ENCODE peak calls at places on chromosomes 2 and 18, in six cellular contexts. N is thoracic aorta, Q is GM23338, S is esophagus squamous epithelium, C is AG04450, X is A549. K is an unnamed sample.

GRCh38 chr2:179251865-179252264 is 12.8 kb downstream of the SESTD1 start:
- DNase-seq in S (no peak), C (no peak), Q (no peak), X (no peak), N (no peak), K (no peak)

GRCh38 chr2:214019229-214019972 is 391.5 kb upstream of the VWC2L start:
- DNase-seq in N (peak; percentile 52), C (peak; percentile 79), Q (no peak), X (peak; percentile 87), S (no peak), K (no peak)

GRCh38 chr2:86336350-86337234 is 834 bp downstream of the REEP1 start:
- DNase-seq in N (no peak), X (no peak), C (no peak), S (no peak), Q (peak; percentile 54), K (peak; percentile 22)

GRCh38 chr2:98086491-98087446 is at the start of gene VWA3B:
- DNase-seq in X (peak; percentile 60), N (no peak), C (no peak), Q (peak; percentile 94), S (no peak), K (peak; percentile 67)

GRCh38 chr2:8743261-8743660 is 61.4 kb downstream of the ID2 start:
- DNase-seq in C (no peak), S (no peak), Q (no peak), X (no peak), N (no peak), K (no peak)

GRCh38 chr2:239833728-239834109 is 191.4 kb downstream of the NDUFA10 start:
- DNase-seq in Q (no peak), S (no peak), N (no peak), C (no peak), X (no peak), K (peak; percentile 4)

GRCh38 chr2:96073170-96073775 is 38.6 kb upstream of the GPAT2 start:
- DNase-seq in X (no peak), N (no peak), Q (no peak), C (no peak), S (no peak), K (no peak)

GRCh38 chr2:234288974-234289455 is 207.9 kb downstream of the ARL4C start:
- DNase-seq in S (no peak), C (no peak), N (peak; percentile 17), X (peak; percentile 70), Q (peak; percentile 76), K (peak; percentile 53)

GRCh38 chr2:118726821-118727220 is 120.6 kb downstream of the EN1 start:
- DNase-seq in X (no peak), C (no peak), Q (no peak), S (no peak), N (no peak), K (no peak)

GRCh38 chr2:32772623-32773221 is 144.9 kb downstream of the TTC27 start:
- DNase-seq in N (no peak), C (peak; percentile 23), Q (peak; percentile 80), S (no peak), X (peak; percentile 62), K (peak; percentile 10)

GRCh38 chr2:157903051-157903625 is 27.0 kb upstream of the ACVR1 start:
- DNase-seq in X (no peak), S (no peak), C (no peak), N (no peak), Q (no peak), K (no peak)

GRCh38 chr18:54392621-54393023 is 34.9 kb downstream of the C18orf54 start:
- DNase-seq in S (no peak), Q (peak; percentile 86), C (peak; percentile 34), N (no peak), X (peak; percentile 52), K (no peak)

GRCh38 chr2:240170354-240170735 is 29.9 kb upstream of the OTOS start:
- DNase-seq in N (no peak), Q (no peak), S (no peak), X (no peak), C (no peak), K (no peak)

GRCh38 chr2:1162768-1163584 is 212.3 kb downstream of the SNTG2 start:
- DNase-seq in C (no peak), N (no peak), Q (no peak), X (no peak), S (no peak), K (no peak)

GRCh38 chr2:46229134-46230063 is 67.8 kb upstream of the EPAS1 start:
- DNase-seq in S (no peak), N (no peak), Q (peak; percentile 65), C (no peak), X (peak; percentile 93), K (no peak)

GRCh38 chr2:120892967-120893667 is 157.4 kb downstream of the GLI2 start:
- DNase-seq in S (no peak), X (no peak), Q (no peak), N (no peak), C (peak; percentile 33), K (no peak)

GRCh38 chr18:35121531-35121930 is 80.3 kb downstream of the MAPRE2 start:
- DNase-seq in Q (no peak), X (no peak), C (no peak), N (no peak), S (no peak), K (no peak)

GRCh38 chr2:204492417-204492816 is 52.9 kb upstream of the PARD3B start:
- DNase-seq in X (no peak), Q (no peak), N (no peak), S (no peak), C (no peak), K (no peak)

GRCh38 chr2:46010925-46011490 is 286.2 kb upstream of the EPAS1 start:
- DNase-seq in S (no peak), Q (peak; percentile 66), N (no peak), C (no peak), X (peak; percentile 62), K (no peak)

GRCh38 chr2:192146069-192147006 is 48.4 kb downstream of the TMEFF2 start:
- DNase-seq in C (no peak), N (no peak), Q (no peak), X (peak; percentile 18), S (no peak), K (no peak)

GRCh38 chr18:21242141-21243040 is at the start of gene GREB1L:
- DNase-seq in N (no peak), Q (peak; percentile 80), C (no peak), S (no peak), X (peak; percentile 55), K (peak; percentile 74)

GRCh38 chr18:11502368-11502767 is 107.0 kb upstream of the SLC35G4 start:
- DNase-seq in S (no peak), N (no peak), X (no peak), C (peak; percentile 20), Q (no peak), K (no peak)

GRCh38 chr2:127670055-127670956 is 5.0 kb downstream of the LIMS2 start:
- DNase-seq in Q (no peak), N (no peak), S (no peak), C (no peak), X (no peak), K (no peak)

GRCh38 chr2:38960609-38961320 is 71.1 kb downstream of the ARHGEF33 start:
- DNase-seq in N (no peak), Q (no peak), X (no peak), C (no peak), S (no peak), K (no peak)

GRCh38 chr2:197309369-197310231 is 980 bp downstream of the ANKRD44 start:
- DNase-seq in N (no peak), C (no peak), Q (peak; percentile 63), S (no peak), X (no peak), K (peak; percentile 12)

GRCh38 chr2:143525536-143525935 is 396.3 kb downstream of the ARHGAP15 start:
- DNase-seq in N (no peak), X (no peak), S (no peak), C (no peak), Q (no peak), K (no peak)

GRCh38 chr18:36294031-36294430 is 3.5 kb upstream of the FHOD3 start:
- DNase-seq in N (no peak), Q (no peak), S (no peak), C (no peak), X (no peak), K (no peak)
- TF ChIP-seq CTCF in N (no peak), Q (no peak), S (no peak), C (no peak), X (no peak), K (no peak)

DNA sequence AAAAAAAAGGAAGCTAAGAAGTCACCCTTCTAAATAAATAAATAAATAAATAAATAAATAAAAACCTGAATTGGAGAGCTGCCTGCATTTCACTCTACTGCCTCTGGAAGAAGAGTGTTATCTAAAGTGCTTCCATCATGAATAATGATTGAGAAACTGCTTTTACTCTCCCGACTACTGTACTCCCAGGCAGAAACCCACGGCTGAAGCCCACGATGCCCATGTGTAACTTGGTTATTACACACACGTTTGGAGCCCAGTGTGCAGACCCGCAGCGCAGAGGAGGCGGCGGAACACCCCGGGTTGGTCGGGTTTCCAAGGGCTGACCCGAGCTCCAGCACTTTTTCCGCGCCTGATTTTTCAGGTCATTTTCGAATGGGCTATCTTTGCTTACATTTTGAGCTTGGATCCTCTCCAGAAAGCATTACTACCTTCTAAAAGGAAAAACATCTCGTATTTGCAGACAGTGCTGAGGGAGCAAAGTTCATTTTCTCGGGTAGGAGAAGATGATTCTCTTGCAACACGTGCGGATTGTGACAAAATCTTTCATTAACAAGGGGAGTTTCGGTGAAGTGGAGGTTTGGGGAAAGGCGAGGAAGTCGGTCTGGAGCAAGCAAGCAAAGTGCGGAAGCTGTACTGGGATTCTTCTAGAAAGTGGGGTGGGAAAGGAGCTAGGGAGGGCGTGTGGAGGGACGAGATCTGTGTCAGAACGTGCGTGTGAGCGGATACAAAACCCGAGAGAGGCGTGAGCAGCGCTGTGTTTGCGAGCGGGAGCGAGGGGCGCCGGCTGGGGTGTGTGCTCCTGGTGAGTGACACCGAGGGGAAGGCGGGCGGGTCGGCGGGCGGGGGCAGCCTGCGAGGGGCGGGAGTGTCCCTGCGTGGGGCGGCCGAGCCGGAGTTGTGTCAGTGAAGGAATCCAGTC is at the start of gene SPATS2L:
- DNase-seq in C (peak; percentile 78), Q (peak; percentile 64), X (peak; percentile 87), N (peak; percentile 31), S (peak; percentile 12), K (peak; percentile 72)
- TF ChIP-seq CTCF in C (no peak), Q (peak; percentile 15), X (no peak), N (no peak), S (peak; percentile 12), K (peak; percentile 33)

DNA sequence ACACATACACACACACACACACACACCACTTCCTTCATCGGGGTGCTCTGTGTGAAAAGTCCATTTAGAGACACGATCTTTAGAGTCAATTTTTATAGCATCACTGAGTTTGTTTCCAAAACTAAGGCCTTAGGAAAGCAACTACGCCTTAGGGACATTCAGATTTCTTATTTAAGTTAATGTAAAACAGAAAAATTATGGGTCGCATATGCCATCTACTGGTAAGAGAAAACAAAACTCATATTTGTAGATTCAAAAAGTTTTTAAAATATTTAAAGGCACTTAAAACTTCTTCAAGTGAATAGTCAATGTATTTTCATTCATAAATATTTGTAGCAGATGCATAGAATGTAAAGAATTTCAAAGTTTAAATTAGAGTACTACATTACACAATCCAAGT is 166.2 kb downstream of the ATAD2B start:
- DNase-seq in Q (peak; percentile 38), S (no peak), N (no peak), X (peak; percentile 63), C (peak; percentile 43), K (no peak)
- TF ChIP-seq CTCF in Q (peak; percentile 47), S (no peak), N (peak; percentile 12), X (peak; percentile 60), C (peak; percentile 47), K (peak; percentile 37)

DNA sequence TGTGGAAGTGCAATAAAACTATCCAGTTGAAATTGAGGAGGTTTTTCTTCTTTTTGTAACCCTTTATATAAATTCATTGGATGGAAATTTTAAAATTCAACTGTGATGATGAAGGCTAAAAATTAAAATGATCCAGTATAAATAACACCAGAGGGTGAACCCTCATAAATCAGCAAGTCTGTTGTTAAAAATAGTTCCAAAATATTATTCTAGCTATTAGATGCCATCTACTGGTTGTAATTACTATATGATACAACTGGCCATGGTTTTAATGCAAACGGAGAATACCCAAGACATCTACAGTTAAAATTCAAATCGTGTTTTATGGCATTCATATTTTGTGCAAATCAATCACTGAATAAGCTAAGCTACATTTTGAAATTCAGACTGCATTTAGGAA is 53.8 kb downstream of the TMEM200C start:
- DNase-seq in X (no peak), Q (no peak), N (no peak), S (no peak), C (no peak), K (no peak)
- TF ChIP-seq CTCF in X (no peak), Q (no peak), N (no peak), S (no peak), C (no peak), K (no peak)